ENCODE peak calls at places on chromosomes 3 and 15, in nine cellular contexts. I is astrocyte, N is fibroblast of mammary gland, U is foreskin fibroblast, S is A549, L is IMR-90, T is choroid plexus epithelial cell, H is AG09309, C is heart left ventricle. R is an unnamed sample.

GRCh38 chr3:65425880-65426279 is 612.8 kb downstream of the MAGI1 start:
- DNase-seq in I (no peak), N (peak), U (no peak), S (peak), L (peak), T (peak), H (no peak), C (no peak), R (no peak)

GRCh38 chr3:5275529-5275928 is 88.0 kb downstream of the EDEM1 start:
- DNase-seq in I (peak), N (peak), U (no peak), S (no peak), L (peak), T (peak), H (peak), C (no peak), R (peak)

GRCh38 chr3:79906106-79906505 is 138.3 kb upstream of the ROBO1 start:
- DNase-seq in I (peak), N (no peak), U (no peak), S (no peak), L (no peak), T (peak), H (no peak), C (no peak), R (no peak)

GRCh38 chr3:138136208-138136607 is 4.0 kb upstream of the A4GNT start:
- DNase-seq in I (no peak), N (no peak), U (no peak), S (no peak), L (no peak), T (no peak), H (no peak), C (no peak), R (no peak)

GRCh38 chr3:61387817-61388216 is 136.6 kb upstream of the FHIT start:
- DNase-seq in I (no peak), N (no peak), U (no peak), S (no peak), L (no peak), T (no peak), H (no peak), C (no peak), R (no peak)

GRCh38 chr15:68677996-68678395 is 99.2 kb downstream of the CORO2B start:
- DNase-seq in I (no peak), N (no peak), U (no peak), S (no peak), L (no peak), T (no peak), H (no peak), C (no peak), R (no peak)

GRCh38 chr15:63523306-63523990 is 19.1 kb downstream of the USP3 start:
- DNase-seq in I (peak), N (no peak), U (no peak), S (no peak), L (peak), T (peak), H (no peak), C (no peak), R (no peak)

GRCh38 chr3:143070977-143071551 is 48.5 kb upstream of the CHST2 start:
- DNase-seq in I (peak), N (peak), U (peak), S (peak), L (peak), T (peak), H (peak), C (no peak), R (peak)

GRCh38 chr15:65451989-65452388 is 29.2 kb upstream of the IGDCC4 start:
- DNase-seq in I (no peak), N (no peak), U (no peak), S (no peak), L (no peak), T (peak), H (no peak), C (no peak), R (no peak)

GRCh38 chr3:49465269-49466034 is 4.6 kb upstream of the DAG1 start:
- DNase-seq in I (peak), N (no peak), U (no peak), S (no peak), L (no peak), T (no peak), H (no peak), C (peak), R (no peak)

GRCh38 chr15:97966924-97967620 is 6.6 kb downstream of the ARRDC4 start:
- DNase-seq in I (no peak), N (peak), U (peak), S (no peak), L (no peak), T (no peak), H (peak), C (no peak), R (no peak)

GRCh38 chr3:160755776-160756304 is at the start of gene PPM1L:
- DNase-seq in I (peak), N (peak), U (no peak), S (no peak), L (peak), T (peak), H (no peak), C (peak), R (no peak)

GRCh38 chr3:196207159-196207832 is 3.9 kb downstream of the ZDHHC19 start:
- DNase-seq in I (no peak), N (no peak), U (no peak), S (no peak), L (no peak), T (no peak), H (no peak), C (no peak), R (no peak)

GRCh38 chr15:89851665-89852341 is 37.2 kb upstream of the ANPEP start:
- DNase-seq in I (no peak), N (peak), U (no peak), S (no peak), L (no peak), T (no peak), H (no peak), C (no peak), R (no peak)

GRCh38 chr15:80288131-80288530 is 36.1 kb upstream of the CTXND1 start:
- DNase-seq in I (no peak), N (no peak), U (no peak), S (no peak), L (no peak), T (no peak), H (no peak), C (peak), R (no peak)

GRCh38 chr3:78322780-78323179 is 1282.9 kb downstream of the ROBO2 start:
- DNase-seq in I (no peak), N (no peak), U (no peak), S (no peak), L (no peak), T (no peak), H (no peak), C (no peak), R (no peak)

GRCh38 chr15:77630956-77631789 is 1.5 kb downstream of the LINGO1 start:
- DNase-seq in I (no peak), N (no peak), U (no peak), S (peak), L (no peak), T (no peak), H (no peak), C (no peak), R (no peak)

GRCh38 chr15:90115783-90116182 is 13.5 kb upstream of the IDH2 start:
- DNase-seq in I (no peak), N (no peak), U (no peak), S (no peak), L (no peak), T (no peak), H (no peak), C (no peak), R (no peak)

GRCh38 chr15:31504462-31504839 is 177.8 kb downstream of the KLF13 start:
- DNase-seq in I (no peak), N (no peak), U (no peak), S (no peak), L (no peak), T (no peak), H (no peak), C (no peak), R (no peak)

GRCh38 chr15:71223516-71223915 is 108.2 kb downstream of the THSD4 start:
- DNase-seq in I (no peak), N (no peak), U (no peak), S (no peak), L (no peak), T (no peak), H (no peak), C (no peak), R (no peak)

GRCh38 chr3:62548806-62549205 is 175.5 kb upstream of the FEZF2 start:
- DNase-seq in I (no peak), N (no peak), U (no peak), S (no peak), L (no peak), T (no peak), H (no peak), C (no peak), R (no peak)

GRCh38 chr3:188796122-188796631 is 375.6 kb upstream of the TPRG1 start:
- DNase-seq in I (peak), N (peak), U (peak), S (no peak), L (peak), T (peak), H (peak), C (no peak), R (peak)

GRCh38 chr3:161239700-161240099 is 18.6 kb downstream of the NMD3 start:
- DNase-seq in I (no peak), N (no peak), U (no peak), S (no peak), L (peak), T (peak), H (no peak), C (no peak), R (no peak)

GRCh38 chr15:65100427-65100826 is 14.6 kb downstream of the UBAP1L start:
- DNase-seq in I (no peak), N (no peak), U (no peak), S (no peak), L (no peak), T (no peak), H (no peak), C (no peak), R (no peak)

GRCh38 chr3:87260270-87260669 is 16.1 kb downstream of the POU1F1 start:
- DNase-seq in I (peak), N (peak), U (peak), S (peak), L (peak), T (peak), H (peak), C (no peak), R (peak)

GRCh38 chr15:91049378-91050127 is 27.2 kb upstream of the VPS33B start:
- DNase-seq in I (peak), N (peak), U (peak), S (peak), L (peak), T (peak), H (peak), C (peak), R (no peak)

GRCh38 chr3:53740946-53741345 is 105.3 kb downstream of the CHDH start:
- DNase-seq in I (peak), N (no peak), U (no peak), S (no peak), L (no peak), T (peak), H (no peak), C (no peak), R (no peak)

GRCh38 chr15:33326908-33327307 is 16.1 kb downstream of the RYR3 start:
- DNase-seq in I (no peak), N (no peak), U (no peak), S (no peak), L (no peak), T (no peak), H (no peak), C (no peak), R (no peak)

GRCh38 chr15:57769266-57769665 is 62.8 kb downstream of the POLR2M start:
- DNase-seq in I (no peak), N (peak), U (peak), S (no peak), L (peak), T (no peak), H (peak), C (peak), R (peak)

GRCh38 chr3:78765671-78766485 is 1001.9 kb downstream of the ROBO1 start:
- DNase-seq in I (no peak), N (peak), U (peak), S (no peak), L (no peak), T (no peak), H (no peak), C (no peak), R (no peak)

GRCh38 chr15:101014921-101015841 is 96.0 kb downstream of the LRRK1 start:
- DNase-seq in I (peak), N (peak), U (peak), S (peak), L (peak), T (peak), H (no peak), C (peak), R (no peak)

GRCh38 chr15:42286445-42287029 is 13.3 kb upstream of the TMEM87A start:
- DNase-seq in I (no peak), N (no peak), U (peak), S (no peak), L (peak), T (peak), H (no peak), C (no peak), R (no peak)

GRCh38 chr15:82943176-82943575 is 9.3 kb downstream of the HOMER2 start:
- DNase-seq in I (no peak), N (no peak), U (no peak), S (peak), L (no peak), T (no peak), H (no peak), C (no peak), R (no peak)

GRCh38 chr15:41961014-41961518 is 11.3 kb downstream of the EHD4 start:
- DNase-seq in I (no peak), N (no peak), U (no peak), S (peak), L (no peak), T (peak), H (no peak), C (no peak), R (no peak)

GRCh38 chr3:142269777-142270176 is 44.4 kb upstream of the GK5 start:
- DNase-seq in I (no peak), N (no peak), U (no peak), S (no peak), L (no peak), T (no peak), H (no peak), C (no peak), R (no peak)

GRCh38 chr3:112619295-112619694 is 21.6 kb downstream of the CCDC80 start:
- DNase-seq in I (no peak), N (peak), U (no peak), S (peak), L (peak), T (peak), H (no peak), C (no peak), R (no peak)

GRCh38 chr15:34206016-34206415 is 3.9 kb downstream of the KATNBL1 start:
- DNase-seq in I (peak), N (peak), U (no peak), S (no peak), L (peak), T (peak), H (no peak), C (no peak), R (peak)

DNA sequence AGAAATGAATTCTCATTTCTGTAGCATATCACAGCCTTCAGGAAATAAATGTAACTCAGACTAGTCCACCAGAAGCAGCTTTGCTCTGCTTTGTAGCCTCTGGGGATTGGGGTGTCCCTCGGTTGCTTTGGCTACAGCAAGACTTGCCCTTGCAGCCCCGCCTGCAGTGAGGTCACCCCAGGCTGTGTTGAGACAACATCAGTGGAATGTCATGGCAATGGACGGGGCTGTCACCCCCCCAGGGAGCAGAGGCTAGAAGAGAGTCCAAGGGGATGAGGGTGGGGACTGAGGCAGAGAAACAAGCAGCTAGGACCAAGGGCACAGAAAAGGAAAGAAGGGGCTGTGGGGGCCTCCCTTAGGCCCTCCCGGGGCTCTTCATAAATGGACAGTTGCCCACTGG is 854 bp downstream of the CLEC3B start:
- DNase-seq in I (no peak), N (peak), U (peak), S (no peak), L (peak), T (peak), H (no peak), C (peak), R (no peak)
- H3K4me3 ChIP-seq in I (no peak), N (no peak), U (peak), S (no peak), L (no peak), T (no peak), H (no peak), C (peak), R (no peak)

GRCh38 chr3:171976526-171976925 is 62.9 kb upstream of the FNDC3B start:
- DNase-seq in I (peak), N (peak), U (peak), S (no peak), L (peak), T (peak), H (no peak), C (peak), R (no peak)

GRCh38 chr3:171971919-171972526 is 67.4 kb upstream of the FNDC3B start:
- DNase-seq in I (peak), N (peak), U (no peak), S (no peak), L (peak), T (peak), H (no peak), C (no peak), R (no peak)

GRCh38 chr3:171974986-171975837 is 64.2 kb upstream of the FNDC3B start:
- DNase-seq in I (peak), N (peak), U (no peak), S (no peak), L (peak), T (peak), H (no peak), C (no peak), R (peak)

GRCh38 chr3:171970301-171970788 is 69.0 kb upstream of the FNDC3B start:
- DNase-seq in I (peak), N (peak), U (no peak), S (no peak), L (peak), T (no peak), H (no peak), C (no peak), R (no peak)

GRCh38 chr3:171972965-171973364 is 66.4 kb upstream of the FNDC3B start:
- DNase-seq in I (peak), N (peak), U (no peak), S (no peak), L (no peak), T (peak), H (no peak), C (peak), R (no peak)
- TF ChIP-seq CTCF in I (no peak), N (no peak), U (no peak), S (no peak), L (no peak), T (no peak), H (no peak), C (no peak), R (no peak)

DNA sequence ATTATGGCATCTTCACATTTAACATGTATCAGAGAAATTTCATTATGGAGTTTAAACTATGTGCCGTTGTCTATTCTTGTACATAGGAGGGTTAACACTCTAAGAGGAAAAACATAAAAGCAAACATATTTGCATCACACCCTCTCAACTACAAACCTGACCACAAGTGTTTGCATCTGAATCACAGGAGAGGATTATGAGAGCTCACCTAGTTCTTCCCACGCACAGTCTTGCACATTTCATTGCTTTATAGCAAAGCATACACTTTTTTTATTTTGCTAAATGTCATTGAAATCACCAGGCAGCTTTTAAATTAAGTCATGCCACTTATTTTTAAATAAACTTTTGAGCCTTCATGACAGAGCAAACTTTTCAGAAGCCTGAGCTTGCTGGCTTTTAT is 12.5 kb downstream of the TRAT1 start:
- DNase-seq in I (no peak), N (no peak), U (no peak), S (no peak), L (no peak), T (no peak), H (no peak), C (no peak), R (no peak)
- H3K4me3 ChIP-seq in I (no peak), N (no peak), U (no peak), S (no peak), L (no peak), T (no peak), H (no peak), C (no peak), R (no peak)

GRCh38 chr3:50620846-50621245 is 3.9 kb downstream of the MAPKAPK3 start:
- DNase-seq in I (no peak), N (peak), U (no peak), S (no peak), L (no peak), T (no peak), H (no peak), C (peak), R (no peak)
- TF ChIP-seq CTCF in I (no peak), N (no peak), U (no peak), S (no peak), L (no peak), T (no peak), H (peak), C (no peak), R (no peak)

DNA sequence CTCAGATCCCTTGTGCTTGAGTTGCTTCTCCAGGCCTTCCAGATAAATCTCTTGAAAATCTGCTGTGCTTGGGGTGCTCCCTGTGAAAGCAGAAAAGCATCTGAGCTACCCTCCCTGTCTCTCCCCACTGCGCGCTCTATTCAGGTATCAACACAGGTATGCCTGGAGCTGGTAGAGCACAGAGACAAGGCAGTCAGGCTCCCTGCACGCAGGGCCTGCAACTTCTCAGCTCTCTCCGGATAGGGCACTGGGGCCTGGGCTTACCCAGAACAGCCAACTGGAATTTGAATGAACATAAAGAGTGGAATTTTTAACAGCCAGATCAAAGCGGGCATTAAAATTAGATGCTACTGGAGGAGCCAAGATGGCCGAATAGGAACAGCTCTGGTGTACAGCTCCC is 183.6 kb downstream of the XXYLT1 start:
- DNase-seq in I (no peak), N (no peak), U (peak), S (no peak), L (no peak), T (no peak), H (no peak), C (no peak), R (no peak)
- H3K4me3 ChIP-seq in I (no peak), N (peak), U (no peak), S (no peak), L (no peak), T (no peak), H (no peak), C (no peak), R (no peak)

GRCh38 chr15:87357608-87358007 is 898.9 kb downstream of the NTRK3 start:
- DNase-seq in I (no peak), N (no peak), U (no peak), S (no peak), L (no peak), T (no peak), H (no peak), C (no peak), R (no peak)
- TF ChIP-seq CTCF in I (no peak), N (no peak), U (no peak), S (no peak), L (no peak), T (no peak), H (no peak), C (no peak), R (no peak)

GRCh38 chr3:170049146-170050000 is 11.6 kb downstream of the GPR160 start:
- DNase-seq in I (peak), N (peak), U (no peak), S (no peak), L (peak), T (peak), H (no peak), C (no peak), R (no peak)
- H3K4me3 ChIP-seq in I (no peak), N (no peak), U (no peak), S (no peak), L (no peak), T (no peak), H (no peak), C (no peak), R (no peak)

R was measured in AG04449.